ENCODE peak calls at places on chromosomes 6 and 20, in seven cellular contexts. V is fibroblast of lung, T is substantia nigra, R is RWPE1, H is heart left ventricle, I is HL-60, B is caudate nucleus. S is an unnamed sample.

GRCh38 chr6:48476257-48476656 is 365.3 kb upstream of the PTCHD4 start:
- DNase-seq in V (peak), T (no peak), R (no peak), H (no peak), I (no peak), B (no peak), S (no peak)

GRCh38 chr20:48761023-48761785 is 66.6 kb downstream of the PREX1 start:
- DNase-seq in V (no peak), T (no peak), R (no peak), H (peak), I (peak), B (no peak), S (no peak)

GRCh38 chr6:120652506-120652905 is 681.8 kb downstream of the TBC1D32 start:
- DNase-seq in V (no peak), T (no peak), R (no peak), H (no peak), I (no peak), B (no peak), S (no peak)

GRCh38 chr6:44072959-44073611 is 54.2 kb downstream of the MRPL14 start:
- DNase-seq in V (peak), T (no peak), R (peak), H (peak), I (peak), B (no peak), S (peak)

GRCh38 chr6:148954934-148955915 is 208.4 kb downstream of the UST start:
- DNase-seq in V (no peak), T (no peak), R (no peak), H (no peak), I (no peak), B (no peak), S (no peak)

GRCh38 chr6:150599199-150600002 is at the start of gene PLEKHG1:
- DNase-seq in V (peak), T (no peak), R (peak), H (peak), I (no peak), B (no peak), S (peak)

GRCh38 chr20:33979094-33979493 is 14.6 kb upstream of the RALY start:
- DNase-seq in V (no peak), T (no peak), R (no peak), H (no peak), I (no peak), B (no peak), S (no peak)

GRCh38 chr6:2222275-2222842 is 23.0 kb downstream of the GMDS start:
- DNase-seq in V (no peak), T (no peak), R (no peak), H (no peak), I (no peak), B (no peak), S (no peak)

GRCh38 chr6:44038543-44039065 is 88.6 kb downstream of the MRPL14 start:
- DNase-seq in V (no peak), T (no peak), R (no peak), H (no peak), I (no peak), B (no peak), S (no peak)

GRCh38 chr6:13813621-13814175 is 659 bp downstream of the MCUR1 start:
- DNase-seq in V (peak), T (no peak), R (peak), H (peak), I (no peak), B (no peak), S (peak)

GRCh38 chr20:57595041-57596030 is 24.9 kb downstream of the ZBP1 start:
- DNase-seq in V (no peak), T (no peak), R (no peak), H (peak), I (no peak), B (no peak), S (no peak)

GRCh38 chr6:112298816-112299281 is 44.5 kb upstream of the LAMA4 start:
- DNase-seq in V (peak), T (no peak), R (peak), H (no peak), I (no peak), B (no peak), S (peak)

GRCh38 chr20:51760905-51761544 is 7.2 kb downstream of the ATP9A start:
- DNase-seq in V (peak), T (no peak), R (no peak), H (no peak), I (no peak), B (no peak), S (peak)

GRCh38 chr6:107547061-107547840 is 57.3 kb downstream of the SOBP start:
- DNase-seq in V (no peak), T (no peak), R (no peak), H (no peak), I (no peak), B (no peak), S (no peak)

GRCh38 chr6:37110455-37111155 is 59.3 kb upstream of the PIM1 start:
- DNase-seq in V (peak), T (no peak), R (no peak), H (no peak), I (no peak), B (no peak), S (no peak)

GRCh38 chr6:12545837-12546658 is 170.5 kb upstream of the PHACTR1 start:
- DNase-seq in V (peak), T (no peak), R (peak), H (no peak), I (no peak), B (no peak), S (peak)

GRCh38 chr6:44232676-44233559 is 9.5 kb downstream of the SLC29A1 start:
- DNase-seq in V (no peak), T (no peak), R (no peak), H (peak), I (no peak), B (no peak), S (peak)

GRCh38 chr6:14454467-14454763 is 336.8 kb downstream of the CD83 start:
- DNase-seq in V (no peak), T (no peak), R (no peak), H (no peak), I (no peak), B (no peak), S (peak)

GRCh38 chr6:141610741-141611140 is 522.0 kb upstream of the GJE1 start:
- DNase-seq in V (peak), T (no peak), R (peak), H (no peak), I (no peak), B (no peak), S (peak)

GRCh38 chr20:64081620-64081964 is 1.7 kb downstream of the OPRL1 start:
- DNase-seq in V (no peak), T (no peak), R (no peak), H (no peak), I (no peak), B (no peak), S (no peak)

GRCh38 chr6:138289739-138290138 is 71.4 kb upstream of the PBOV1 start:
- DNase-seq in V (peak), T (no peak), R (no peak), H (peak), I (no peak), B (no peak), S (peak)

GRCh38 chr20:48716086-48716485 is 111.7 kb downstream of the PREX1 start:
- DNase-seq in V (no peak), T (no peak), R (no peak), H (no peak), I (no peak), B (no peak), S (no peak)

DNA sequence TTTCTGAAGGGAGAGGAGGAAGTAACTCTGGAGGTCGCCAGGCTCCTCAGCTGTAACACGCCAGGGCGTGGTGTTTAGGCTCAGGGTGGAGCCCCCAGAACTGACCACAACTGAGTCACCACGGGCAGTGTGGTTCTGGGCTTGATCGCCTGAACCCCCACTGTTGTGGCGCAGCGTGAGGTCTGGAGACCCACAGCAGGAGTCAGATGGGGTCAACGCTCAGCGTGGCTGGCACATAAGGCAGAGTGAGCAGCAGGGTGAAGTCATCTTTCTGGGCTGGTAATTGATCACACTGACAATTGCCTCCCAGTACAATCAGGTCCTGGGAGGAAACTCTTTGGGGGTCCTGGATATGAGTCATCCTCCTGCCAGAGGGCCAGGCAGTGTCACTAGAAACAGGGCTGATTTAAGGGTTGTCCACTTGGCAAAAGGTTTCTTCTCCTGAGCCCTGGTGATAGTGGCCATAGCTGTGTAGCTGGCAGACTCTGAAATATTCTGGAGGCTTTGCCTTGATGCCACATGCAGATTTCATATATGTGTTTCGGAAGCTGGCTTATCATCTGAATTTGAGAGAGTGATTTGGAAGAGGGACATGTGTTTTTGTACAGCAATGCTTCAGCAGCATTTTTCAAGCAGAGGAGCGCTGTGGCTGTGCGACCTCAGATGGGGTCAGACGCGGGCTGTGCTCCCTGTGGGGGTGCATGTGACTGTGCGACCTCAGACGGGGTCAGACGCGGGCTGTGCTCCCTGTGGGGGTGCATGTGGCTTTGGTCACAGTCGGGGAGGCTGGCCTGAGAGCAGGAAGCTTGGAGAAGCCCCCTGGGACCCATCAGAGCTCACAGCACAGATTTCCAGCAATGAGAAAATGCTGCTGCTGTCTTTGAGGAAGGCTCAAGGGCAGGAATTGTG is 50.0 kb downstream of the SYNJ2 start:
- DNase-seq in V (peak), T (no peak), R (no peak), H (peak), I (peak), B (no peak), S (peak)
- H3K27ac ChIP-seq in V (peak), T (peak), R (peak), H (peak), I (no peak), B (peak), S (peak)

DNA sequence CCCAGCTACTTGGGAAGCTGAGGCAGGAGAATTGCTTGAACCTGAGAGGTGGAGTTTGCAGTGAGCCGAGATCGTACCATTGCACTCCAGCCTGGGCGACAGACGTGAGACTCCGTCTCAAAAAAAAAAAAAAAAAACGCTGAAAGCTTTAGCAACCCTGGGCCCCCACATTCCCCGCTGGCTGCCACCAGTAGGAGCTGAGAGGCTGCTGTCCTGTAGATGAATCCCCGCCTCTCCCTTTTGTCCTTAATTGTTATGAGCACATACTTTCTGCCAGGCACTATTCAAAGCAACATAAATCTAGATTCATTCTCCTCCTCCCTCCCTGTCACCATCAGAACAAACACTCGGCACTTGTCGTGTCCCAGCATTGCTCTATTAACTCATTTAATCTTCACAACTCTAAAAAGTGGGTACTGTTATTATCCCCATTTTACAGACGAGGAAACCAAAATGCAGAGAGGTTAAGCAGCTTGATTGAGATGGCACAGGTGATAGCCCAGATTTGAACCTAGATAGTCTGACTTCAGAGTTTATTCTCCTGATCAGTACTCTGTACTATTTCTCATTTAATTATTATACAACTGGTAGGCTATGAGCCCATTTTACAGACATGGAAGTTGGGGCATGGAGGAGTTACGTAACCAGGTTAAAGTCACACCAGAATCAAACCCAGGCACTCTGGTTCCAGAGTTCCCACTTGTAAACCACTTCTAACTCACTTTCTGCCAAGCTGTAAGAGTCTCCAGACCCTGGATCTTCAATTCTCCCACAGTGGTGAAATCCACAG is 97.4 kb downstream of the EYA2 start:
- DNase-seq in V (no peak), T (no peak), R (no peak), H (no peak), I (no peak), B (no peak), S (no peak)
- H3K27ac ChIP-seq in V (no peak), T (no peak), R (no peak), H (no peak), I (no peak), B (no peak), S (no peak)

GRCh38 chr20:45288860-45289259 is 17.8 kb upstream of the RBPJL start:
- DNase-seq in V (no peak), T (no peak), R (no peak), H (no peak), I (no peak), B (no peak), S (no peak)

GRCh38 chr20:45290677-45291355 is 15.8 kb upstream of the RBPJL start:
- DNase-seq in V (peak), T (peak), R (peak), H (peak), I (peak), B (peak), S (peak)

GRCh38 chr20:45289942-45290676 is 16.5 kb upstream of the RBPJL start:
- DNase-seq in V (no peak), T (no peak), R (no peak), H (no peak), I (no peak), B (no peak), S (no peak)

GRCh38 chr20:45291526-45291925 is 15.1 kb upstream of the RBPJL start:
- DNase-seq in V (no peak), T (no peak), R (no peak), H (no peak), I (no peak), B (no peak), S (no peak)

GRCh38 chr20:45288376-45288775 is 18.3 kb upstream of the RBPJL start:
- DNase-seq in V (no peak), T (no peak), R (no peak), H (no peak), I (no peak), B (no peak), S (no peak)
- H3K27ac ChIP-seq in V (no peak), T (no peak), R (no peak), H (no peak), I (no peak), B (no peak), S (no peak)

GRCh38 chr6:139370707-139371345 is 3.6 kb downstream of the CITED2 start:
- DNase-seq in V (peak), T (no peak), R (no peak), H (no peak), I (no peak), B (no peak), S (no peak)
- H3K27ac ChIP-seq in V (peak), T (no peak), R (no peak), H (peak), I (peak), B (no peak), S (peak)

GRCh38 chr6:52724041-52724405 is 39.3 kb downstream of the GSTA2 start:
- DNase-seq in V (peak), T (no peak), R (no peak), H (no peak), I (no peak), B (no peak), S (no peak)
- H3K27ac ChIP-seq in V (no peak), T (no peak), R (no peak), H (no peak), I (no peak), B (no peak), S (no peak)

S was measured in PC-9.